ENCODE peak calls at places on chromosomes 16 and 17, in nine cellular contexts. One of them, this sample, is unnamed.

GRCh38 chr16:80693553-80693952 is 110.8 kb downstream of the CDYL2 start:
- DNase-seq in suprapubic skin: no peak
- DNase-seq in mammary epithelial cell: no peak
- DNase-seq in choroid plexus epithelial cell: no peak
- DNase-seq in dorsolateral prefrontal cortex: no peak
- DNase-seq in fibroblast of villous mesenchyme: no peak
- DNase-seq in fibroblast of pulmonary artery: no peak
- DNase-seq in pancreas: no peak
- DNase-seq in psoas muscle: no peak
- DNase-seq in this sample: peak; percentile 7

GRCh38 chr17:68759343-68760140 is 158.4 kb upstream of the FAM20A start:
- DNase-seq in choroid plexus epithelial cell: peak; percentile 97
- DNase-seq in fibroblast of pulmonary artery: peak; percentile 96
- DNase-seq in pancreas: peak; percentile 88
- DNase-seq in suprapubic skin: peak; percentile 94
- DNase-seq in dorsolateral prefrontal cortex: peak; percentile 88
- DNase-seq in fibroblast of villous mesenchyme: peak; percentile 96
- DNase-seq in psoas muscle: peak; percentile 86
- DNase-seq in mammary epithelial cell: peak; percentile 82
- DNase-seq in this sample: peak; percentile 96

GRCh38 chr17:67110619-67111018 is 66.3 kb downstream of the CACNG1 start:
- DNase-seq in suprapubic skin: no peak
- DNase-seq in psoas muscle: no peak
- DNase-seq in pancreas: no peak
- DNase-seq in fibroblast of villous mesenchyme: peak; percentile 37
- DNase-seq in choroid plexus epithelial cell: no peak
- DNase-seq in fibroblast of pulmonary artery: no peak
- DNase-seq in dorsolateral prefrontal cortex: no peak
- DNase-seq in mammary epithelial cell: no peak
- DNase-seq in this sample: no peak

GRCh38 chr16:70342016-70342415 is 4.7 kb upstream of the DDX19A start:
- DNase-seq in choroid plexus epithelial cell: no peak
- DNase-seq in fibroblast of pulmonary artery: no peak
- DNase-seq in suprapubic skin: no peak
- DNase-seq in dorsolateral prefrontal cortex: no peak
- DNase-seq in mammary epithelial cell: no peak
- DNase-seq in pancreas: no peak
- DNase-seq in psoas muscle: no peak
- DNase-seq in fibroblast of villous mesenchyme: no peak
- DNase-seq in this sample: no peak

GRCh38 chr17:41678907-41679739 is 9.6 kb upstream of the EIF1 start:
- DNase-seq in fibroblast of villous mesenchyme: peak; percentile 53
- DNase-seq in fibroblast of pulmonary artery: peak; percentile 60
- DNase-seq in pancreas: no peak
- DNase-seq in dorsolateral prefrontal cortex: no peak
- DNase-seq in suprapubic skin: no peak
- DNase-seq in mammary epithelial cell: peak; percentile 77
- DNase-seq in choroid plexus epithelial cell: peak; percentile 35
- DNase-seq in psoas muscle: no peak
- DNase-seq in this sample: peak; percentile 68

GRCh38 chr17:4247361-4247980 is 16.3 kb downstream of the ANKFY1 start:
- DNase-seq in pancreas: no peak
- DNase-seq in choroid plexus epithelial cell: no peak
- DNase-seq in mammary epithelial cell: peak; percentile 86
- DNase-seq in dorsolateral prefrontal cortex: no peak
- DNase-seq in suprapubic skin: no peak
- DNase-seq in fibroblast of pulmonary artery: no peak
- DNase-seq in psoas muscle: no peak
- DNase-seq in fibroblast of villous mesenchyme: no peak
- DNase-seq in this sample: no peak

GRCh38 chr16:17766012-17766411 is 295.3 kb upstream of the XYLT1 start:
- DNase-seq in fibroblast of pulmonary artery: no peak
- DNase-seq in choroid plexus epithelial cell: no peak
- DNase-seq in pancreas: no peak
- DNase-seq in dorsolateral prefrontal cortex: no peak
- DNase-seq in mammary epithelial cell: no peak
- DNase-seq in fibroblast of villous mesenchyme: no peak
- DNase-seq in psoas muscle: no peak
- DNase-seq in suprapubic skin: no peak
- DNase-seq in this sample: no peak

GRCh38 chr17:31629696-31630470 is 229.2 kb downstream of the COPRS start:
- DNase-seq in dorsolateral prefrontal cortex: no peak
- DNase-seq in fibroblast of villous mesenchyme: peak; percentile 73
- DNase-seq in choroid plexus epithelial cell: no peak
- DNase-seq in mammary epithelial cell: peak; percentile 47
- DNase-seq in pancreas: no peak
- DNase-seq in fibroblast of pulmonary artery: peak; percentile 22
- DNase-seq in suprapubic skin: peak; percentile 67
- DNase-seq in psoas muscle: no peak
- DNase-seq in this sample: peak; percentile 74

GRCh38 chr16:64225036-64225435 is 896.8 kb downstream of the CDH11 start:
- DNase-seq in fibroblast of villous mesenchyme: no peak
- DNase-seq in dorsolateral prefrontal cortex: no peak
- DNase-seq in choroid plexus epithelial cell: no peak
- DNase-seq in pancreas: no peak
- DNase-seq in mammary epithelial cell: no peak
- DNase-seq in psoas muscle: no peak
- DNase-seq in suprapubic skin: no peak
- DNase-seq in fibroblast of pulmonary artery: no peak
- DNase-seq in this sample: no peak

GRCh38 chr16:2787961-2788360 is 601 bp upstream of the PRSS33 start:
- DNase-seq in psoas muscle: no peak
- DNase-seq in pancreas: no peak
- DNase-seq in fibroblast of pulmonary artery: no peak
- DNase-seq in dorsolateral prefrontal cortex: peak; percentile 28
- DNase-seq in choroid plexus epithelial cell: no peak
- DNase-seq in suprapubic skin: peak; percentile 48
- DNase-seq in fibroblast of villous mesenchyme: no peak
- DNase-seq in mammary epithelial cell: no peak
- DNase-seq in this sample: no peak

GRCh38 chr17:18866866-18867813 is 9.2 kb downstream of the PRPSAP2 start:
- DNase-seq in psoas muscle: no peak
- DNase-seq in fibroblast of pulmonary artery: no peak
- DNase-seq in mammary epithelial cell: no peak
- DNase-seq in choroid plexus epithelial cell: no peak
- DNase-seq in dorsolateral prefrontal cortex: no peak
- DNase-seq in fibroblast of villous mesenchyme: no peak
- DNase-seq in suprapubic skin: no peak
- DNase-seq in pancreas: no peak
- DNase-seq in this sample: no peak

GRCh38 chr17:77923776-77924513 is 34.6 kb upstream of the TNRC6C start:
- DNase-seq in choroid plexus epithelial cell: no peak
- DNase-seq in psoas muscle: no peak
- DNase-seq in pancreas: no peak
- DNase-seq in fibroblast of pulmonary artery: no peak
- DNase-seq in suprapubic skin: no peak
- DNase-seq in dorsolateral prefrontal cortex: no peak
- DNase-seq in fibroblast of villous mesenchyme: no peak
- DNase-seq in mammary epithelial cell: no peak
- DNase-seq in this sample: no peak

DNA sequence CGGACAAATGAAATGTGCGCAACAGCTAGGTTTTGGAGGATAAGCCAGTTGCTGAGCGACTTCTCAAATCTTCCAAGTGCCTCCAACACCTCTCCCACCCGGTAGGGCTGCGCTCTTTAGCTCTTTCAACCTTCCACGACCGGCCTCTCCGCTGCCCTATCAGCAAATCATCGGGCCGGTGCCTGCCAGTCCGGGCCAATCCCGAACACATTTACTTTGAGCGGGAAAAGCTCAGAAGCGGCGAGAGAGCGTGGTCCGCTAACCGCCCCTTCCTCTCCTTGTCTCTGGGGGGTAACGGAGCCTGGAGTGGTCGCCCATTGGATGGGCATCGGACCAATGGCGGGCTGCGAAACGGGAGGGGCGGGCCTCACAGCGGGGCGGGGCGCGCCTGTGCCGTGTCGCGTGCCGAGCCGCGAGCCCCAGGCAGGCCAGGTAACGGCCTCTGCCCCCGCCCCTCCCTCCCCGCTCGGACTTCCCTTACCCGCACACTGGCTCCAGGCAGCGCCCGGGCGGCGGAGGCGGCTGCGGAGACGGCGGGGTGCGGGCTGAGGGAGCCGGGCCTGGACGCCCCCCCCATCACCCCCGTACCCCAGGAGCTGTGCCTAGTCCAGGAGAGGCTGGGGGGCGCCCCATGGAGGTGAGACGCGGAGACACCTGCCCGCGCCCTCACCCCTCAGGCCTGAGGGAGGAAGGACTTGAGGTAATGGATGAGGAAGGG is at the start of gene MEIOC:
- DNase-seq in fibroblast of pulmonary artery: no peak
- DNase-seq in fibroblast of villous mesenchyme: peak; percentile 17
- DNase-seq in dorsolateral prefrontal cortex: no peak
- DNase-seq in mammary epithelial cell: peak; percentile 9
- DNase-seq in suprapubic skin: no peak
- DNase-seq in choroid plexus epithelial cell: no peak
- DNase-seq in psoas muscle: no peak
- DNase-seq in pancreas: no peak
- DNase-seq in this sample: peak; percentile 5
- TF ChIP-seq CTCF in fibroblast of pulmonary artery: no peak
- TF ChIP-seq CTCF in fibroblast of villous mesenchyme: no peak
- TF ChIP-seq CTCF in dorsolateral prefrontal cortex: no peak
- TF ChIP-seq CTCF in mammary epithelial cell: no peak
- TF ChIP-seq CTCF in suprapubic skin: no peak
- TF ChIP-seq CTCF in choroid plexus epithelial cell: peak; percentile 10
- TF ChIP-seq CTCF in psoas muscle: no peak
- TF ChIP-seq CTCF in pancreas: no peak
- TF ChIP-seq CTCF in this sample: no peak

GRCh38 chr17:14352139-14352538 is 51.3 kb downstream of the HS3ST3B1 start:
- DNase-seq in dorsolateral prefrontal cortex: no peak
- DNase-seq in fibroblast of pulmonary artery: no peak
- DNase-seq in psoas muscle: no peak
- DNase-seq in fibroblast of villous mesenchyme: peak; percentile 56
- DNase-seq in mammary epithelial cell: no peak
- DNase-seq in choroid plexus epithelial cell: peak; percentile 34
- DNase-seq in pancreas: no peak
- DNase-seq in suprapubic skin: no peak
- DNase-seq in this sample: no peak
- H3K4me3 ChIP-seq in dorsolateral prefrontal cortex: no peak overlapping the region
- H3K4me3 ChIP-seq in fibroblast of pulmonary artery: no peak overlapping the region
- H3K4me3 ChIP-seq in psoas muscle: no peak overlapping the region
- H3K4me3 ChIP-seq in fibroblast of villous mesenchyme: no peak overlapping the region
- H3K4me3 ChIP-seq in mammary epithelial cell: no peak overlapping the region
- H3K4me3 ChIP-seq in choroid plexus epithelial cell: no peak overlapping the region
- H3K4me3 ChIP-seq in pancreas: no peak overlapping the region
- H3K4me3 ChIP-seq in suprapubic skin: no peak overlapping the region
- H3K4me3 ChIP-seq in this sample: no peak overlapping the region

GRCh38 chr17:73304971-73305786 is 6.6 kb downstream of the CDC42EP4 start:
- DNase-seq in fibroblast of villous mesenchyme: peak; percentile 85
- DNase-seq in choroid plexus epithelial cell: peak; percentile 87
- DNase-seq in dorsolateral prefrontal cortex: no peak
- DNase-seq in mammary epithelial cell: peak; percentile 69
- DNase-seq in pancreas: peak; percentile 53
- DNase-seq in psoas muscle: peak; percentile 72
- DNase-seq in suprapubic skin: peak; percentile 80
- DNase-seq in fibroblast of pulmonary artery: peak; percentile 92
- DNase-seq in this sample: peak; percentile 93
- TF ChIP-seq CTCF in fibroblast of villous mesenchyme: peak; percentile 35
- TF ChIP-seq CTCF in choroid plexus epithelial cell: peak; percentile 45
- TF ChIP-seq CTCF in dorsolateral prefrontal cortex: no peak
- TF ChIP-seq CTCF in mammary epithelial cell: no peak
- TF ChIP-seq CTCF in pancreas: no peak
- TF ChIP-seq CTCF in psoas muscle: peak; percentile 25
- TF ChIP-seq CTCF in suprapubic skin: no peak
- TF ChIP-seq CTCF in fibroblast of pulmonary artery: peak; percentile 36
- TF ChIP-seq CTCF in this sample: peak; percentile 39

DNA sequence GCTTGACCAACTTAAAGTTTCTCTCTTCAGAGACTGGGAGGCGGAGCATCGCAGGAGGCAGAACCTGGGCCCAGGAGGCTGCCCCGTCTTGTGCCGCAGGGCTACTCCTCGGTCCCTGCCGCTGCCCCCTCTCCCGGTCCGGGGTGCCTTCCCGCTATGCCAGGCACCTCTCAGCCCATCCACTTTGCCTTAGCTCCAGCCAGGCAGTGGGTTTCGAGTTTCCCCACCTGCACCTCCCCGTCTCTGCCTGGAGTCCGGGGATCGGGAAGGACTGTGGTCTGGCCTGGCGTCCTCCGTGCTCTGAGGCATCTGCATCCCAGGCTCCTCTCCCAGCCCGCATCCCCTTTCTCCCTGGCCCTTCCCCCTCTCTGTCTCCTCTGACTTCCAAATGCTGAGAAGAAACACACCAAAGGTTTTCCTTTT is 26.7 kb upstream of the PIK3R6 start:
- DNase-seq in suprapubic skin: peak; percentile 53
- DNase-seq in mammary epithelial cell: no peak
- DNase-seq in pancreas: no peak
- DNase-seq in dorsolateral prefrontal cortex: no peak
- DNase-seq in choroid plexus epithelial cell: no peak
- DNase-seq in fibroblast of villous mesenchyme: no peak
- DNase-seq in psoas muscle: no peak
- DNase-seq in fibroblast of pulmonary artery: no peak
- DNase-seq in this sample: no peak
- H3K4me3 ChIP-seq in suprapubic skin: no peak overlapping the region
- H3K4me3 ChIP-seq in mammary epithelial cell: no peak overlapping the region
- H3K4me3 ChIP-seq in pancreas: no peak overlapping the region
- H3K4me3 ChIP-seq in dorsolateral prefrontal cortex: no peak overlapping the region
- H3K4me3 ChIP-seq in choroid plexus epithelial cell: no peak overlapping the region
- H3K4me3 ChIP-seq in fibroblast of villous mesenchyme: no peak overlapping the region
- H3K4me3 ChIP-seq in psoas muscle: no peak overlapping the region
- H3K4me3 ChIP-seq in fibroblast of pulmonary artery: peak overlapping the region; percentile 9
- H3K4me3 ChIP-seq in this sample: peak overlapping the region; percentile 32

DNA sequence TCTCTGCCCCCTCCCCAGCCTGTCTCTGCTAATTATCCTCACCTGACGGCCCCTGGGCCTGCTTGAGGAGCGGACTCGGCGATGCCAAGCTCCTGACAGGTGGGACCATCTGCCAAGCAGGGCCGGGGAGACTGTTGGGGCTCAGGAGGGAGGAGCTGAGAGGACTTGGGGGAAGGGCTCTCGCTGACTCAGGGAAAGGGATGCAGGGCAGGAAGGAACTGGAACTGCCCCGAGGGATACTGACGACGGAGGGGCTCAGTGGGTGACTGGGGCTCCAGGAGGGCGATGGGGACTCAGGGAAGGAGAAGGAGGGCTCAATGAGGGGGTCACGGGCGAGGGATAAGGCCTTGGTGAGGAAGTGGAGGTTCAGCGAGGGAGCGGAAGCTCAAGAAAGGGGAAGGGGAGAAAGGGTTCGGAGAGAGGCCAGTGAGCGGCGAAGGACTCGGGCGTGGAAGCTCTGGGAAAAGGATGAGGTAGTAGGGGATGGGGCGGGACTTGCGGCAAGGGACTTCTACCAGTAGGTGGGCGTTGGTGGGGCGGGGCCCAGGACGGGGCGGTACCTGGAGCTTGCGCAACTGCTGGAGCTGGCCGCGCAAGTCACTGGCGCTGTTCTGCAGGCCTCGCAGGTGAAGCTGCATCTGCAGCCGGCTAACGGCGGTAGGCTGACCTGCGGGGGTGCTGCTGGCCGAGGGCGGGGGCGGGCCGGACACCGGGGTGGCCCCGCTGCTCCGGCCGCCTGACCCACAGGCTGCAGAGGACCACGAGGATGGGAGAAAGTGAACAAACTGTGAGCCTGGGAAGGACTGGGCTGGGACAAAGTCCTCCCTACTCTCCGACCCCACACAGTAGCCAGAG is 46.5 kb downstream of the SRCIN1 start:
- DNase-seq in choroid plexus epithelial cell: peak; percentile 63
- DNase-seq in psoas muscle: peak; percentile 79
- DNase-seq in dorsolateral prefrontal cortex: peak; percentile 80
- DNase-seq in suprapubic skin: peak; percentile 90
- DNase-seq in fibroblast of villous mesenchyme: peak; percentile 67
- DNase-seq in fibroblast of pulmonary artery: peak; percentile 60
- DNase-seq in mammary epithelial cell: peak; percentile 90
- DNase-seq in pancreas: peak; percentile 92
- DNase-seq in this sample: peak; percentile 49
- TF ChIP-seq CTCF in choroid plexus epithelial cell: no peak
- TF ChIP-seq CTCF in psoas muscle: no peak
- TF ChIP-seq CTCF in dorsolateral prefrontal cortex: no peak
- TF ChIP-seq CTCF in suprapubic skin: no peak
- TF ChIP-seq CTCF in fibroblast of villous mesenchyme: no peak
- TF ChIP-seq CTCF in fibroblast of pulmonary artery: no peak
- TF ChIP-seq CTCF in mammary epithelial cell: no peak
- TF ChIP-seq CTCF in pancreas: no peak
- TF ChIP-seq CTCF in this sample: no peak

This sample was measured in cardiac fibroblast.